ENCODE peak calls at places on chromosomes 11 and 22, in four cellular contexts. One of them, this sample, is unnamed.

GRCh38 chr22:23520875-23521441 is 59.1 kb downstream of the IGLL1 start:
- DNase-seq in prostate gland: no peak
- DNase-seq in endothelial cell of umbilical vein: no peak
- DNase-seq in suprapubic skin: no peak
- DNase-seq in this sample: no peak

GRCh38 chr22:43127166-43127908 is 15.9 kb downstream of the MCAT start:
- DNase-seq in prostate gland: no peak
- DNase-seq in endothelial cell of umbilical vein: no peak
- DNase-seq in suprapubic skin: no peak
- DNase-seq in this sample: no peak

GRCh38 chr11:70483077-70483861 is 84.9 kb downstream of the CTTN start:
- DNase-seq in prostate gland: no peak
- DNase-seq in endothelial cell of umbilical vein: no peak
- DNase-seq in suprapubic skin: no peak
- DNase-seq in this sample: peak; percentile 67

GRCh38 chr11:67408437-67409200 is 4.7 kb downstream of the TBC1D10C start:
- DNase-seq in prostate gland: no peak
- DNase-seq in endothelial cell of umbilical vein: no peak
- DNase-seq in suprapubic skin: no peak
- DNase-seq in this sample: no peak

GRCh38 chr11:2363130-2363529 is 14.0 kb upstream of the CD81 start:
- DNase-seq in prostate gland: no peak
- DNase-seq in endothelial cell of umbilical vein: no peak
- DNase-seq in suprapubic skin: peak; percentile 62
- DNase-seq in this sample: no peak

GRCh38 chr22:28142361-28142801 is 223.3 kb upstream of the PITPNB start:
- DNase-seq in prostate gland: peak; percentile 12
- DNase-seq in endothelial cell of umbilical vein: peak; percentile 25
- DNase-seq in suprapubic skin: no peak
- DNase-seq in this sample: no peak

GRCh38 chr11:17979770-17980371 is 33.0 kb downstream of the SERGEF start:
- DNase-seq in prostate gland: peak; percentile 21
- DNase-seq in endothelial cell of umbilical vein: peak; percentile 35
- DNase-seq in suprapubic skin: no peak
- DNase-seq in this sample: peak; percentile 72

GRCh38 chr22:24512043-24512442 is 16.9 kb downstream of the UPB1 start:
- DNase-seq in prostate gland: no peak
- DNase-seq in endothelial cell of umbilical vein: no peak
- DNase-seq in suprapubic skin: no peak
- DNase-seq in this sample: no peak

GRCh38 chr11:2724653-2725366 is 25.0 kb upstream of the KCNQ1OT1 start:
- DNase-seq in prostate gland: no peak
- DNase-seq in endothelial cell of umbilical vein: no peak
- DNase-seq in suprapubic skin: no peak
- DNase-seq in this sample: no peak

GRCh38 chr11:65428578-65429068 is 6.0 kb downstream of the NEAT1 start:
- DNase-seq in prostate gland: peak; percentile 69
- DNase-seq in endothelial cell of umbilical vein: no peak
- DNase-seq in suprapubic skin: peak; percentile 79
- DNase-seq in this sample: no peak

GRCh38 chr22:46007848-46008261 is 30.9 kb upstream of the WNT7B start:
- DNase-seq in prostate gland: peak; percentile 59
- DNase-seq in endothelial cell of umbilical vein: peak; percentile 44
- DNase-seq in suprapubic skin: peak; percentile 90
- DNase-seq in this sample: no peak

GRCh38 chr22:19844423-19845368 is 10.0 kb downstream of the GNB1L start:
- DNase-seq in prostate gland: peak; percentile 70
- DNase-seq in endothelial cell of umbilical vein: peak; percentile 77
- DNase-seq in suprapubic skin: peak; percentile 82
- DNase-seq in this sample: no peak

GRCh38 chr11:36398261-36398953 is 102.3 kb downstream of the PRR5L start:
- DNase-seq in prostate gland: no peak
- DNase-seq in endothelial cell of umbilical vein: no peak
- DNase-seq in suprapubic skin: no peak
- DNase-seq in this sample: no peak

GRCh38 chr11:30984442-30984816 is 385.1 kb downstream of the DCDC1 start:
- DNase-seq in prostate gland: no peak
- DNase-seq in endothelial cell of umbilical vein: no peak
- DNase-seq in suprapubic skin: no peak
- DNase-seq in this sample: no peak

GRCh38 chr11:61258546-61258945 is 17.6 kb downstream of the PGA5 start:
- DNase-seq in prostate gland: no peak
- DNase-seq in endothelial cell of umbilical vein: no peak
- DNase-seq in suprapubic skin: no peak
- DNase-seq in this sample: no peak

GRCh38 chr11:130874955-130875531 is 41.2 kb downstream of the SNX19 start:
- DNase-seq in prostate gland: no peak
- DNase-seq in endothelial cell of umbilical vein: peak; percentile 46
- DNase-seq in suprapubic skin: no peak
- DNase-seq in this sample: no peak

GRCh38 chr11:93290061-93290460 is 40.5 kb upstream of the DEUP1 start:
- DNase-seq in prostate gland: no peak
- DNase-seq in endothelial cell of umbilical vein: no peak
- DNase-seq in suprapubic skin: no peak
- DNase-seq in this sample: no peak

DNA sequence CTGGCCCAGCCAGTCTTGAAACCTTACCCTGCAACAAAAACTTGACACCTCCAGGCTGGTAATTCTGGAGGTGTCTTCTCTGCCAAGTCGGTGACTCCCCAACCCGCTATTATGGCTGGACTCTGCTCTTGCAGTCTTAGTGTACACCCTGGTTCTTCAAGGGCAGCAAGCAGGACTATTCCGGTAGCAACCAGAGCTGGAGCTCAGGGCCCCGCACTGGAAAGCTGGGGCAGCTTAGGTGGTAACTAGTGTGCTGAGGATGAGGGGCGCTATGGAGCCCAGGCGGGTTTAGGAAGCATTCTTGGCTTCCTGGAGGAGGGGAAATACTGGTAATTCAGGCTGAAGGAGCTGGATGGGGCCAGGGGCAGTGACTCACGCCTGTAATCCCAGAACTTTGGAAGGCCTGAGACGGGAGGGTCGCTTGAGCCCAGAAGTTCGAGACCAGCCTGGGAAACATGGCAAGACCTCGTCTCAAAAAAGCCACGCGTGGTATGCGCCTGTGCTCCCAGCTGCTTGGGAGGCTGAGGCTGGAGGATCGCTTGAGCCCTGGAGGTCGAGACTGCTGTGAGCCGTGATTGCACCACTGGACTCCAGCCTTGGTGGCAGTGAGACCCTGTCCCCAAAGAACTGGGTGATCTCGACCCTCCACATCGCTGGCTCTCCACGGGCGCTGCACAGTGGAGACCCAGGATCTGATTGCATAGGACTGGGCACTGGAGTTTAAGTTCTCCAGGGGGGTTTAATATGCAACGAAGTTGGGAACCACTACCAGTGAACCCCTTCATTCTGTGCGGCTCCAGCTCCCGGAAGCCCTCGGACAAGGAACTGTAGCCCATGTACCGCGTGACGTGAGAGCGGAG is 10.6 kb upstream of the AIFM3 start:
- DNase-seq in prostate gland: no peak
- DNase-seq in endothelial cell of umbilical vein: no peak
- DNase-seq in suprapubic skin: no peak
- DNase-seq in this sample: no peak
- TF ChIP-seq CTCF in prostate gland: no peak
- TF ChIP-seq CTCF in endothelial cell of umbilical vein: no peak
- TF ChIP-seq CTCF in suprapubic skin: no peak
- TF ChIP-seq CTCF in this sample: no peak

DNA sequence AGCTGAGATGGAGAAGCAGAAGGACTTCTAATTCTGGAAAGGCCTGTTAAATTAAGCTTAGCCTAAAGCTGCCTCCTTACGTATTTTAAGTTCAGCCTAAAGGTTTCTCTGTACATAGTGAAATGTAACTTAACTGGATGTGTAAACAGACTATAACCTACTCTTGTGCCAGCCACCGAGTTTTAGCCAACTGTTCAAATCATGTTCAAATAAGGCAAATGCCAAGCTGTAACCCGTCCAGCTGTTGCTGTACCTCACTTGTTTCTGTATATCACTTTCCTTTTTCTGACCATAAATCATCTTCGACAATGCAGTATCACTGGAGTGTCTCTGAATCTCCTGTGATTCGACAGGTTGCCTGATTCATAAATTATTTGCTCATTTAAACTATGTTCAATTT is 4.0 kb upstream of the PLAAT5 start:
- DNase-seq in prostate gland: peak; percentile 58
- DNase-seq in endothelial cell of umbilical vein: no peak
- DNase-seq in suprapubic skin: no peak
- DNase-seq in this sample: no peak
- TF ChIP-seq CTCF in prostate gland: no peak
- TF ChIP-seq CTCF in endothelial cell of umbilical vein: no peak
- TF ChIP-seq CTCF in suprapubic skin: no peak
- TF ChIP-seq CTCF in this sample: no peak

GRCh38 chr22:49162841-49163240 is 664.8 kb downstream of the BRD1 start:
- DNase-seq in prostate gland: no peak
- DNase-seq in endothelial cell of umbilical vein: no peak
- DNase-seq in suprapubic skin: no peak
- DNase-seq in this sample: no peak
- TF ChIP-seq CTCF in prostate gland: no peak
- TF ChIP-seq CTCF in endothelial cell of umbilical vein: no peak
- TF ChIP-seq CTCF in suprapubic skin: no peak
- TF ChIP-seq CTCF in this sample: no peak

DNA sequence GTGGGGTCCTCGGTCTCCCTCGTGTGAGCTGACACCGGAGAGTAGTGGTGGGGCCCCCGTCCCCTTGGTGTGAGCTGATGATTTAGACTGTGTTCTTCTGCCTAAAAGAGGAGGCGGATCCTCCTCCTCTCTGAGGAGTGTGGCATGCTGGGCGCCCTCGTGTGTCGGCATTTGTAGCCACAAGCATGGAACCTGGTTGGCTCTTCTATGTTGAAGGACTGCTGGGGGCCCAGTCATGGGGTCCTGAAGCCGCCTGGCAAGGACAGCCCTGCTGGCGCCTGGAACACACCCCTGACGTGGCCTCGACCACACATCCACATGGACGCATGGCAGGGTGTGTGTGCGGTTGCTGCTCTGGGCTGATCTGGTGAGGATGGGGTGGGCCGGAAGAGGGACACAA is 50.2 kb downstream of the AP2A2 start:
- DNase-seq in prostate gland: no peak
- DNase-seq in endothelial cell of umbilical vein: peak; percentile 44
- DNase-seq in suprapubic skin: no peak
- DNase-seq in this sample: no peak
- TF ChIP-seq CTCF in prostate gland: no peak
- TF ChIP-seq CTCF in endothelial cell of umbilical vein: no peak
- TF ChIP-seq CTCF in suprapubic skin: no peak
- TF ChIP-seq CTCF in this sample: no peak

GRCh38 chr11:19982761-19983495 is 177.3 kb downstream of the DBX1 start:
- DNase-seq in prostate gland: no peak
- DNase-seq in endothelial cell of umbilical vein: peak; percentile 44
- DNase-seq in suprapubic skin: no peak
- DNase-seq in this sample: no peak
- TF ChIP-seq CTCF in prostate gland: no peak
- TF ChIP-seq CTCF in endothelial cell of umbilical vein: no peak
- TF ChIP-seq CTCF in suprapubic skin: no peak
- TF ChIP-seq CTCF in this sample: no peak

GRCh38 chr11:59866397-59866796 is at the start of gene TCN1:
- DNase-seq in prostate gland: no peak
- DNase-seq in endothelial cell of umbilical vein: no peak
- DNase-seq in suprapubic skin: no peak
- DNase-seq in this sample: no peak
- TF ChIP-seq CTCF in prostate gland: no peak
- TF ChIP-seq CTCF in endothelial cell of umbilical vein: no peak
- TF ChIP-seq CTCF in suprapubic skin: no peak
- TF ChIP-seq CTCF in this sample: no peak

GRCh38 chr11:117945047-117945820 is 16.0 kb upstream of the TMPRSS13 start:
- DNase-seq in prostate gland: no peak
- DNase-seq in endothelial cell of umbilical vein: peak; percentile 69
- DNase-seq in suprapubic skin: no peak
- DNase-seq in this sample: peak; percentile 8
- TF ChIP-seq CTCF in prostate gland: no peak
- TF ChIP-seq CTCF in endothelial cell of umbilical vein: peak; percentile 9
- TF ChIP-seq CTCF in suprapubic skin: no peak
- TF ChIP-seq CTCF in this sample: no peak

This sample was measured in GM20000.